ENCODE peak calls at places on chromosomes 5 and 9, in six cellular contexts. M is cardiac muscle cell, E is left lung, F is neural crest cell, D is AG04449, L is NB4. K is an unnamed sample.

GRCh38 chr5:252546-252945 is 18.9 kb upstream of the PDCD6 start:
- DNase-seq in E (no peak), M (no peak), L (no peak), F (no peak), D (no peak), K (no peak)

GRCh38 chr5:103435136-103435914 is 127.3 kb downstream of the NUDT12 start:
- DNase-seq in F (no peak), M (no peak), L (no peak), E (no peak), D (no peak), K (no peak)

GRCh38 chr9:109775516-109775915 is 4.5 kb upstream of the PALM2AKAP2 start:
- DNase-seq in E (no peak), F (no peak), M (no peak), D (no peak), L (no peak), K (no peak)

GRCh38 chr5:12100542-12100941 is 196.3 kb upstream of the CTNND2 start:
- DNase-seq in D (no peak), F (no peak), M (no peak), E (no peak), L (no peak), K (no peak)

GRCh38 chr5:112694853-112695709 is 42.6 kb upstream of the APC start:
- DNase-seq in L (peak; percentile 43), M (no peak), E (no peak), F (no peak), D (no peak), K (no peak)

GRCh38 chr9:125805057-125805456 is 57.9 kb downstream of the PBX3 start:
- DNase-seq in E (no peak), M (no peak), D (peak; percentile 59), F (no peak), L (no peak), K (no peak)

GRCh38 chr5:95846554-95847260 is 24.2 kb upstream of the GLRX start:
- DNase-seq in E (no peak), F (peak; percentile 65), D (no peak), M (peak; percentile 79), L (peak; percentile 77), K (no peak)

GRCh38 chr5:139711067-139711851 is 63.1 kb downstream of the CXXC5 start:
- DNase-seq in D (no peak), M (peak; percentile 77), F (peak; percentile 56), E (no peak), L (peak; percentile 82), K (no peak)

GRCh38 chr5:90402521-90403255 is 6.9 kb downstream of the CETN3 start:
- DNase-seq in D (no peak), M (no peak), L (no peak), E (no peak), F (no peak), K (no peak)

GRCh38 chr5:96876292-96876850 is at the start of gene ERAP2:
- DNase-seq in F (no peak), D (no peak), M (no peak), E (no peak), L (peak; percentile 68), K (no peak)

GRCh38 chr5:81604193-81604592 is 146.7 kb downstream of the SSBP2 start:
- DNase-seq in L (no peak), D (no peak), E (no peak), M (no peak), F (no peak), K (no peak)

GRCh38 chr9:95176755-95177319 is 140.7 kb downstream of the FANCC start:
- DNase-seq in E (no peak), M (no peak), D (no peak), L (no peak), F (no peak), K (no peak)

GRCh38 chr5:146877178-146877681 is 1.3 kb downstream of the PPP2R2B start:
- DNase-seq in F (no peak), D (no peak), M (peak; percentile 16), E (no peak), L (no peak), K (no peak)

GRCh38 chr5:135398160-135398854 is 724 bp downstream of the MACROH2A1 start:
- DNase-seq in D (no peak), M (peak; percentile 49), F (peak; percentile 33), E (peak; percentile 67), L (peak; percentile 60), K (peak; percentile 71)

GRCh38 chr5:154677921-154678320 is 77.3 kb upstream of the LARP1 start:
- DNase-seq in F (no peak), L (peak; percentile 68), E (no peak), D (no peak), M (peak; percentile 35), K (no peak)

GRCh38 chr9:69036319-69036718 is 767 bp downstream of the FXN start:
- DNase-seq in E (no peak), D (no peak), M (no peak), L (peak; percentile 18), F (no peak), K (no peak)

GRCh38 chr9:108640211-108640610 is 215.6 kb downstream of the ACTL7B start:
- DNase-seq in M (no peak), L (no peak), E (no peak), F (no peak), D (no peak), K (no peak)

GRCh38 chr9:126745574-126746411 is 59.0 kb upstream of the ZBTB43 start:
- DNase-seq in F (no peak), M (no peak), L (no peak), D (no peak), E (no peak), K (no peak)

GRCh38 chr5:95930141-95930540 is 31.5 kb downstream of the ELL2 start:
- DNase-seq in L (no peak), M (no peak), D (no peak), E (no peak), F (no peak), K (no peak)

GRCh38 chr5:55535199-55535905 is 588 bp upstream of the PLPP1 start:
- DNase-seq in D (no peak), E (no peak), F (no peak), L (no peak), M (no peak), K (no peak)

GRCh38 chr5:472076-472655 is 29.2 kb downstream of the EXOC3 start:
- DNase-seq in M (peak; percentile 26), D (no peak), E (peak; percentile 40), F (no peak), L (peak; percentile 53), K (peak; percentile 63)

GRCh38 chr9:108919517-108919916 is 14.4 kb downstream of the ELP1 start:
- DNase-seq in E (no peak), M (no peak), D (no peak), F (no peak), L (no peak), K (no peak)

GRCh38 chr9:74729129-74729710 is 158.5 kb downstream of the TRPM6 start:
- DNase-seq in F (no peak), E (no peak), D (no peak), M (no peak), L (no peak), K (no peak)

GRCh38 chr5:93621340-93621872 is 38.4 kb downstream of the NR2F1 start:
- DNase-seq in F (peak; percentile 83), L (peak; percentile 37), E (peak; percentile 83), M (no peak), D (no peak), K (peak; percentile 73)

GRCh38 chr9:130379649-130379970 is 65.2 kb upstream of the ASS1 start:
- DNase-seq in L (no peak), M (no peak), F (no peak), E (no peak), D (no peak), K (no peak)

GRCh38 chr9:111572945-111573604 is 26.4 kb downstream of the PTGR1 start:
- DNase-seq in F (no peak), D (peak; percentile 80), E (peak; percentile 35), M (no peak), L (no peak), K (no peak)

GRCh38 chr9:136093331-136093986 is 1.6 kb downstream of the NACC2 start:
- DNase-seq in L (no peak), F (no peak), M (no peak), D (no peak), E (no peak), K (no peak)

DNA sequence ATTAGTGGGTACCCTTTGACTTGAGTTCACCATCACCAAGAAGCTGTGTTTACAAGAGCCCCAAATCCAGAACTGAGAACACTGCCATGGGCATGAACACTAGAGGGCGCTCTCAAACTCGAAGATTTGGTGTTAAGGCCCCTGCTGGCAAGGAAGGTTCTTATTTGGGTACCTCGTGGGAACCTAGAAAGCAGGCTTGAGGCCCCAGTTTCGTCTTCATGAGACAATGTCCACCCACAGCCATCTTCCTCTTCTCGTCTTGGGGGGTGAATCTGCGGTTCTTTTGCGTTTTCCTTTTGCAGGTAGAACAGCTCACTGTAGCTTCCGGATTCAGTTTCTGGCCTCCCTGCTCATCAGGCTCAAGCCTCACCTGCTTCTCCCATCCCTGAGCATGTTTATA is 184.0 kb downstream of the SEMA5A start:
- DNase-seq in D (no peak), L (peak; percentile 78), M (peak; percentile 86), F (peak; percentile 51), E (no peak), K (no peak)
- TF ChIP-seq CTCF in D (peak; percentile 51), L (peak; percentile 98), M (peak; percentile 91), F (peak; percentile 73), E (peak; percentile 44), K (peak; percentile 49)

GRCh38 chr5:106637275-106637674 is 1033.5 kb downstream of the EFNA5 start:
- DNase-seq in M (no peak), L (no peak), D (no peak), E (no peak), F (no peak), K (no peak)

GRCh38 chr5:106634375-106634774 is 1036.4 kb downstream of the EFNA5 start:
- DNase-seq in E (no peak), M (no peak), L (no peak), D (no peak), F (no peak), K (no peak)

GRCh38 chr5:106640511-106640910 is 1030.2 kb downstream of the EFNA5 start:
- DNase-seq in E (no peak), L (no peak), F (no peak), M (no peak), D (no peak), K (no peak)

GRCh38 chr5:106639488-106639887 is 1031.2 kb downstream of the EFNA5 start:
- DNase-seq in M (no peak), E (no peak), F (no peak), L (no peak), D (no peak), K (no peak)
- TF ChIP-seq CTCF in M (no peak), E (no peak), F (no peak), L (no peak), D (no peak), K (no peak)

GRCh38 chr9:34591911-34592866 is 2.7 kb upstream of the CNTFR start:
- DNase-seq in D (no peak), L (peak; percentile 49), E (no peak), M (no peak), F (no peak), K (no peak)
- TF ChIP-seq CTCF in D (no peak), L (no peak), E (no peak), M (no peak), F (peak; percentile 26), K (peak; percentile 16)

DNA sequence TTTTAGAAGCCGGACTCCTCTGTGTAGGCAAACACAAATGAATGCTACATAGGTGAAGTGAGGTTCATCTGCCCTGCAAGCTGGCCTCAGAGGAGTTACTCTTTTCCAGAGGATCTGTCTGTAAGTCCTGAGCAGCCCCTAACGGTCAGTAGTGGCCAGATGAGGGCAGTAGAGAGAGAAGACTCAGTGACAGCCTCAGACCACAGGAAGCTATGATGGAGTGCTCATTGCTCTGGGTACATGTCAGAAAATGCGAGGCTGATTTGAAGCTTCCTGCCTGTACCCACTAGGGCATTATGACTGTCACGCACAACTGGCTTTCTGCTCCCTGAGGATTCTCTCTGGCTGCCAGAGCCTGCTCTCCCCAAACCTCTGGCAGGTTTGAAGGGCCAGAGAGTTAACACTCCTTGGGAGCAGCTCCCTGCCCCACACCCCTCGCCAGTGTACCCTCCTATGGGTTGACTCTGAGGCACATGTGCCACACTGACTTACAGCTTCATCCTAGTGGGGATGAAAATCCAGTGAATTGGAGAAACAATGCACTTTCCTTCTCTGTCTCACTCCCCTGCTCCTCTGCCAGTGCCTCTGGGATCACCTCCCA is 141.5 kb downstream of the GABRG2 start:
- DNase-seq in L (peak; percentile 65), M (peak; percentile 72), E (no peak), D (no peak), F (peak; percentile 64), K (no peak)
- TF ChIP-seq CTCF in L (peak; percentile 54), M (no peak), E (peak; percentile 16), D (no peak), F (peak; percentile 69), K (peak; percentile 44)

K was measured in lower lobe of right lung.